ENCODE peak calls at places on chromosomes 11 and 22, in nine cellular contexts. Y, W, N, A, C, E, L, P and Q are unnamed samples.
A peak's percentile ranks its signal among the peaks of the same experiment; 100 is the strongest.

GRCh38 chr22:23105919-23106853 is 35.6 kb downstream of the RSPH14 start:
- DNase-seq in Y (no peak), E (no peak), A (no peak), C (no peak), W (no peak), P (no peak), N (no peak), L (no peak), Q (no peak)

GRCh38 chr22:49657275-49657973 is 170.2 kb downstream of the BRD1 start:
- DNase-seq in P (no peak), A (peak; percentile 77), E (no peak), C (no peak), W (no peak), Y (no peak), L (no peak), N (no peak), Q (no peak)

GRCh38 chr22:26979294-26979693 is 321.9 kb downstream of the MIAT start:
- DNase-seq in E (no peak), W (no peak), N (no peak), Y (no peak), A (no peak), C (no peak), L (no peak), P (no peak), Q (no peak)

GRCh38 chr11:21410513-21410912 is 741.1 kb downstream of the NELL1 start:
- DNase-seq in N (no peak), W (no peak), Y (no peak), A (no peak), E (no peak), C (no peak), L (no peak), P (peak; percentile 5), Q (no peak)

GRCh38 chr11:125141686-125142535 is 22.6 kb upstream of the PKNOX2 start:
- DNase-seq in Y (peak; percentile 36), C (no peak), L (no peak), A (peak; percentile 71), P (peak; percentile 87), W (peak; percentile 64), E (peak; percentile 19), N (no peak), Q (peak; percentile 14)

GRCh38 chr22:43066844-43067385 is 22.3 kb downstream of the TTLL1 start:
- DNase-seq in E (no peak), A (no peak), C (peak; percentile 56), N (peak; percentile 28), L (no peak), W (no peak), P (no peak), Y (peak; percentile 33), Q (peak; percentile 32)

GRCh38 chr11:78200553-78200952 is 11.8 kb downstream of the USP35 start:
- DNase-seq in P (no peak), Y (no peak), W (peak; percentile 27), E (no peak), C (no peak), L (no peak), N (no peak), A (peak; percentile 58), Q (no peak)

GRCh38 chr11:77710358-77710757 is 72.8 kb upstream of the CLNS1A start:
- DNase-seq in N (no peak), C (no peak), W (no peak), Y (peak; percentile 22), A (no peak), L (peak; percentile 1), P (no peak), E (no peak), Q (no peak)

GRCh38 chr11:75982309-75982708 is 167.3 kb downstream of the UVRAG start:
- DNase-seq in P (no peak), C (no peak), W (no peak), Y (no peak), L (no peak), A (no peak), E (no peak), N (no peak), Q (no peak)

GRCh38 chr11:14183973-14184372 is 175.0 kb downstream of the RRAS2 start:
- DNase-seq in Y (peak; percentile 47), C (no peak), A (no peak), E (no peak), W (no peak), L (no peak), P (no peak), N (no peak), Q (no peak)

GRCh38 chr11:114060402-114061052 is 1.0 kb downstream of the ZBTB16 start:
- DNase-seq in N (no peak), P (peak; percentile 67), E (no peak), A (peak; percentile 76), W (peak; percentile 77), L (no peak), C (no peak), Y (peak; percentile 27), Q (peak; percentile 25)

GRCh38 chr11:12506502-12506921 is 129.1 kb downstream of the PARVA start:
- DNase-seq in W (no peak), N (peak; percentile 57), E (no peak), A (no peak), Y (peak; percentile 63), P (peak; percentile 42), C (no peak), L (no peak), Q (peak; percentile 66)

GRCh38 chr22:49699476-49699875 is 128.2 kb downstream of the BRD1 start:
- DNase-seq in Y (no peak), L (no peak), N (no peak), W (no peak), P (no peak), C (no peak), A (no peak), E (no peak), Q (no peak)

GRCh38 chr11:128610765-128611617 is 23.6 kb upstream of the ETS1 start:
- DNase-seq in E (no peak), C (no peak), W (no peak), P (no peak), L (no peak), Y (no peak), A (no peak), N (no peak), Q (no peak)

DNA sequence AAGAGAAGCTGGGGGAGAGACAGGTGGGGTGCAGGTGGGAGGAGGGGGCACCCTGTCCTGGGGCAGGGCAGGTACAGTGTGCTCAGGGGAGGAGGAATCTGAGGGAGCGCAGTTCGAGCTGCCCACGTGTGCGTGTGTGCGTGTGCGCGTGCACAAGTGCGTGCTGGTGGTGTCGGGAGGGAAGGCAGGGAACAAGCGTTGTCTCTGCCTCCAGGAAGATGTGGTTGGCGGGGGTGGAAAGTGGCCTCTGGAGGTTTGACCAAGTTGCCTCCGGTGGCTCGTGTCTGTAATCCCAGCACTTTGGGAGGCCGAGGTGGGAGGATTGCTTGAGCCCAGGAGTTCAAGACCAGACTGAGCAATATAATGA is 49.9 kb upstream of the THY1 start:
- DNase-seq in Y (no peak), N (no peak), A (no peak), W (no peak), E (no peak), L (no peak), P (no peak), C (no peak), Q (no peak)
- TF ChIP-seq CTCF in Y (no peak), N (no peak), A (no peak), W (no peak), E (no peak), L (no peak), P (no peak), C (no peak), Q (no peak)

GRCh38 chr11:43558556-43559127 is 121.9 kb upstream of the HSD17B12 start:
- DNase-seq in N (no peak), A (no peak), W (no peak), Y (no peak), L (no peak), P (no peak), C (no peak), E (no peak), Q (no peak)
- H3K4me3 ChIP-seq in N (no peak overlapping the region), A (no peak overlapping the region), W (no peak overlapping the region), Y (no peak overlapping the region), L (no peak overlapping the region), P (no peak overlapping the region), C (no peak overlapping the region), E (no peak overlapping the region), Q (no peak overlapping the region)

GRCh38 chr11:111981270-111981669 is 43.9 kb upstream of the DLAT start:
- DNase-seq in Y (no peak), A (no peak), P (no peak), L (no peak), N (no peak), E (no peak), W (no peak), C (peak; percentile 47), Q (no peak)

GRCh38 chr11:111982019-111982464 is 43.2 kb upstream of the DLAT start:
- DNase-seq in N (no peak), E (peak; percentile 38), C (peak; percentile 75), W (no peak), Y (peak; percentile 53), A (peak; percentile 73), P (peak; percentile 44), L (no peak), Q (peak; percentile 64)

GRCh38 chr11:111986589-111986988 is 38.6 kb upstream of the DLAT start:
- DNase-seq in Y (no peak), W (no peak), N (no peak), C (no peak), A (no peak), L (no peak), E (no peak), P (no peak), Q (no peak)

GRCh38 chr11:111982532-111983186 is 42.5 kb upstream of the DLAT start:
- DNase-seq in E (no peak), C (no peak), W (no peak), Y (no peak), P (no peak), L (no peak), A (no peak), N (no peak), Q (no peak)

GRCh38 chr11:111983187-111983986 is 41.8 kb upstream of the DLAT start:
- DNase-seq in A (peak; percentile 80), L (peak; percentile 10), Y (no peak), E (no peak), W (no peak), N (no peak), C (peak; percentile 68), P (no peak), Q (no peak)
- TF ChIP-seq CTCF in A (peak; percentile 7), L (peak; percentile 18), Y (no peak), E (no peak), W (no peak), N (no peak), C (peak; percentile 29), P (no peak), Q (no peak)

GRCh38 chr11:123560001-123560400 is 94.4 kb downstream of the SCN3B start:
- DNase-seq in E (no peak), N (peak; percentile 84), Y (peak; percentile 83), C (no peak), A (peak; percentile 73), L (peak; percentile 41), P (peak; percentile 72), W (peak; percentile 81), Q (peak; percentile 78)

GRCh38 chr11:123561046-123561781 is 93.2 kb downstream of the SCN3B start:
- DNase-seq in P (peak; percentile 83), E (no peak), N (no peak), W (peak; percentile 83), A (no peak), C (no peak), Y (peak; percentile 32), L (no peak), Q (peak; percentile 38)

GRCh38 chr11:123558536-123559315 is 95.7 kb downstream of the SCN3B start:
- DNase-seq in N (no peak), E (no peak), A (no peak), L (no peak), W (no peak), P (no peak), C (no peak), Y (peak; percentile 47), Q (no peak)

GRCh38 chr11:123562166-123562565 is 92.3 kb downstream of the SCN3B start:
- DNase-seq in Y (no peak), W (peak; percentile 56), C (no peak), A (no peak), N (no peak), L (no peak), E (no peak), P (no peak), Q (no peak)

GRCh38 chr11:123559418-123559817 is 95.0 kb downstream of the SCN3B start:
- DNase-seq in E (no peak), Y (peak; percentile 51), P (no peak), C (no peak), W (no peak), A (no peak), N (no peak), L (no peak), Q (no peak)
- H3K4me3 ChIP-seq in E (no peak overlapping the region), Y (peak overlapping the region; percentile 33), P (no peak overlapping the region), C (no peak overlapping the region), W (no peak overlapping the region), A (peak overlapping the region; percentile 39), N (peak overlapping the region; percentile 40), L (peak overlapping the region; percentile 52), Q (peak overlapping the region; percentile 34)